ENCODE peak calls at places on chromosome 10, in eight cellular contexts. One of them, this sample, is unnamed.

GRCh38 chr10:35890061-35890969 is 248.2 kb upstream of the FZD8 start:
- DNase-seq in pancreas: no peak
- DNase-seq in GM23338: no peak
- DNase-seq in lower leg skin: no peak
- DNase-seq in dorsolateral prefrontal cortex: no peak
- DNase-seq in upper lobe of right lung: no peak
- DNase-seq in AG09309: no peak
- DNase-seq in HepG2: no peak
- DNase-seq in this sample: no peak

GRCh38 chr10:73469579-73469978 is 26.2 kb downstream of the PPP3CB start:
- DNase-seq in GM23338: no peak
- DNase-seq in AG09309: no peak
- DNase-seq in HepG2: no peak
- DNase-seq in upper lobe of right lung: no peak
- DNase-seq in dorsolateral prefrontal cortex: no peak
- DNase-seq in lower leg skin: no peak
- DNase-seq in pancreas: no peak
- DNase-seq in this sample: no peak

GRCh38 chr10:3090914-3091313 is 23.6 kb downstream of the PFKP start:
- DNase-seq in lower leg skin: no peak
- DNase-seq in upper lobe of right lung: peak; percentile 78
- DNase-seq in AG09309: no peak
- DNase-seq in pancreas: peak; percentile 54
- DNase-seq in dorsolateral prefrontal cortex: no peak
- DNase-seq in HepG2: peak; percentile 17
- DNase-seq in GM23338: peak; percentile 54
- DNase-seq in this sample: no peak

GRCh38 chr10:11685787-11686218 is 56.4 kb upstream of the ECHDC3 start:
- DNase-seq in upper lobe of right lung: peak; percentile 80
- DNase-seq in lower leg skin: peak; percentile 74
- DNase-seq in AG09309: no peak
- DNase-seq in pancreas: peak; percentile 24
- DNase-seq in dorsolateral prefrontal cortex: no peak
- DNase-seq in HepG2: peak; percentile 47
- DNase-seq in GM23338: no peak
- DNase-seq in this sample: no peak

GRCh38 chr10:32953277-32953927 is 4.6 kb downstream of the ITGB1 start:
- DNase-seq in upper lobe of right lung: no peak
- DNase-seq in HepG2: no peak
- DNase-seq in AG09309: no peak
- DNase-seq in GM23338: no peak
- DNase-seq in pancreas: no peak
- DNase-seq in lower leg skin: no peak
- DNase-seq in dorsolateral prefrontal cortex: no peak
- DNase-seq in this sample: no peak

GRCh38 chr10:86520871-86521619 is 547 bp downstream of the WAPL start:
- DNase-seq in AG09309: no peak
- DNase-seq in lower leg skin: peak; percentile 56
- DNase-seq in upper lobe of right lung: peak; percentile 83
- DNase-seq in dorsolateral prefrontal cortex: peak; percentile 44
- DNase-seq in HepG2: peak; percentile 40
- DNase-seq in GM23338: peak; percentile 69
- DNase-seq in pancreas: peak; percentile 38
- DNase-seq in this sample: peak; percentile 77

GRCh38 chr10:46992794-46993552 is 81.7 kb downstream of the PTPN20 start:
- DNase-seq in upper lobe of right lung: peak; percentile 56
- DNase-seq in HepG2: peak; percentile 24
- DNase-seq in AG09309: peak; percentile 13
- DNase-seq in GM23338: peak; percentile 68
- DNase-seq in lower leg skin: peak; percentile 37
- DNase-seq in pancreas: no peak
- DNase-seq in dorsolateral prefrontal cortex: no peak
- DNase-seq in this sample: no peak

GRCh38 chr10:50540069-50540825 is 83.5 kb downstream of the SGMS1 start:
- DNase-seq in upper lobe of right lung: no peak
- DNase-seq in lower leg skin: no peak
- DNase-seq in pancreas: no peak
- DNase-seq in GM23338: no peak
- DNase-seq in HepG2: no peak
- DNase-seq in AG09309: no peak
- DNase-seq in dorsolateral prefrontal cortex: no peak
- DNase-seq in this sample: no peak

GRCh38 chr10:16933799-16934198 is 116.6 kb upstream of the RSU1 start:
- DNase-seq in lower leg skin: no peak
- DNase-seq in GM23338: no peak
- DNase-seq in AG09309: no peak
- DNase-seq in dorsolateral prefrontal cortex: no peak
- DNase-seq in HepG2: no peak
- DNase-seq in pancreas: no peak
- DNase-seq in upper lobe of right lung: no peak
- DNase-seq in this sample: no peak

GRCh38 chr10:84685047-84685660 is 356.8 kb downstream of the CCSER2 start:
- DNase-seq in GM23338: no peak
- DNase-seq in pancreas: no peak
- DNase-seq in AG09309: no peak
- DNase-seq in dorsolateral prefrontal cortex: no peak
- DNase-seq in HepG2: no peak
- DNase-seq in lower leg skin: no peak
- DNase-seq in upper lobe of right lung: no peak
- DNase-seq in this sample: peak; percentile 60

GRCh38 chr10:93515071-93515962 is 18.9 kb downstream of the CEP55 start:
- DNase-seq in pancreas: no peak
- DNase-seq in upper lobe of right lung: no peak
- DNase-seq in lower leg skin: no peak
- DNase-seq in HepG2: no peak
- DNase-seq in dorsolateral prefrontal cortex: no peak
- DNase-seq in AG09309: no peak
- DNase-seq in GM23338: no peak
- DNase-seq in this sample: no peak

GRCh38 chr10:66565999-66566398 is 359.8 kb upstream of the LRRTM3 start:
- DNase-seq in dorsolateral prefrontal cortex: no peak
- DNase-seq in HepG2: no peak
- DNase-seq in AG09309: no peak
- DNase-seq in pancreas: no peak
- DNase-seq in GM23338: no peak
- DNase-seq in lower leg skin: no peak
- DNase-seq in upper lobe of right lung: no peak
- DNase-seq in this sample: no peak

GRCh38 chr10:89655722-89656121 is 10.7 kb upstream of the PANK1 start:
- DNase-seq in pancreas: no peak
- DNase-seq in lower leg skin: no peak
- DNase-seq in GM23338: no peak
- DNase-seq in upper lobe of right lung: no peak
- DNase-seq in HepG2: peak; percentile 70
- DNase-seq in dorsolateral prefrontal cortex: no peak
- DNase-seq in AG09309: no peak
- DNase-seq in this sample: no peak

GRCh38 chr10:59033622-59034021 is 142.8 kb upstream of the PHYHIPL start:
- DNase-seq in lower leg skin: no peak
- DNase-seq in upper lobe of right lung: no peak
- DNase-seq in dorsolateral prefrontal cortex: no peak
- DNase-seq in AG09309: no peak
- DNase-seq in GM23338: no peak
- DNase-seq in pancreas: no peak
- DNase-seq in HepG2: no peak
- DNase-seq in this sample: no peak

GRCh38 chr10:86699991-86700840 is 31.9 kb downstream of the LDB3 start:
- DNase-seq in dorsolateral prefrontal cortex: no peak
- DNase-seq in lower leg skin: no peak
- DNase-seq in AG09309: no peak
- DNase-seq in HepG2: no peak
- DNase-seq in upper lobe of right lung: no peak
- DNase-seq in pancreas: no peak
- DNase-seq in GM23338: no peak
- DNase-seq in this sample: no peak

GRCh38 chr10:57955076-57955475 is 312.6 kb downstream of the IPMK start:
- DNase-seq in GM23338: no peak
- DNase-seq in upper lobe of right lung: no peak
- DNase-seq in AG09309: peak; percentile 53
- DNase-seq in pancreas: no peak
- DNase-seq in lower leg skin: no peak
- DNase-seq in dorsolateral prefrontal cortex: no peak
- DNase-seq in HepG2: no peak
- DNase-seq in this sample: no peak

GRCh38 chr10:128050937-128051336 is 75.3 kb downstream of the MKI67 start:
- DNase-seq in AG09309: no peak
- DNase-seq in HepG2: no peak
- DNase-seq in pancreas: no peak
- DNase-seq in lower leg skin: peak; percentile 36
- DNase-seq in dorsolateral prefrontal cortex: no peak
- DNase-seq in GM23338: no peak
- DNase-seq in upper lobe of right lung: no peak
- DNase-seq in this sample: no peak

GRCh38 chr10:70265032-70265689 is 18.6 kb downstream of the NPFFR1 start:
- DNase-seq in upper lobe of right lung: no peak
- DNase-seq in HepG2: peak; percentile 61
- DNase-seq in dorsolateral prefrontal cortex: no peak
- DNase-seq in AG09309: no peak
- DNase-seq in GM23338: peak; percentile 91
- DNase-seq in lower leg skin: no peak
- DNase-seq in pancreas: no peak
- DNase-seq in this sample: peak; percentile 35

GRCh38 chr10:59865101-59865500 is 41.3 kb downstream of the CCDC6 start:
- DNase-seq in dorsolateral prefrontal cortex: no peak
- DNase-seq in lower leg skin: peak; percentile 25
- DNase-seq in HepG2: peak; percentile 33
- DNase-seq in GM23338: peak; percentile 81
- DNase-seq in pancreas: peak; percentile 57
- DNase-seq in AG09309: no peak
- DNase-seq in upper lobe of right lung: no peak
- DNase-seq in this sample: no peak

GRCh38 chr10:27380929-27381358 is 123.2 kb upstream of the RAB18 start:
- DNase-seq in pancreas: no peak
- DNase-seq in AG09309: no peak
- DNase-seq in GM23338: no peak
- DNase-seq in upper lobe of right lung: no peak
- DNase-seq in dorsolateral prefrontal cortex: no peak
- DNase-seq in HepG2: peak; percentile 20
- DNase-seq in lower leg skin: no peak
- DNase-seq in this sample: no peak

GRCh38 chr10:105503714-105504113 is 862.6 kb downstream of the SORCS3 start:
- DNase-seq in GM23338: peak; percentile 9
- DNase-seq in AG09309: no peak
- DNase-seq in dorsolateral prefrontal cortex: no peak
- DNase-seq in lower leg skin: no peak
- DNase-seq in HepG2: no peak
- DNase-seq in upper lobe of right lung: no peak
- DNase-seq in pancreas: no peak
- DNase-seq in this sample: no peak

GRCh38 chr10:105509551-105509950 is 868.5 kb downstream of the SORCS3 start:
- DNase-seq in lower leg skin: no peak
- DNase-seq in dorsolateral prefrontal cortex: no peak
- DNase-seq in GM23338: no peak
- DNase-seq in HepG2: no peak
- DNase-seq in pancreas: no peak
- DNase-seq in AG09309: no peak
- DNase-seq in upper lobe of right lung: no peak
- DNase-seq in this sample: no peak

GRCh38 chr10:105502076-105502475 is 861.0 kb downstream of the SORCS3 start:
- DNase-seq in HepG2: no peak
- DNase-seq in dorsolateral prefrontal cortex: no peak
- DNase-seq in pancreas: no peak
- DNase-seq in GM23338: no peak
- DNase-seq in upper lobe of right lung: no peak
- DNase-seq in lower leg skin: no peak
- DNase-seq in AG09309: no peak
- DNase-seq in this sample: no peak

DNA sequence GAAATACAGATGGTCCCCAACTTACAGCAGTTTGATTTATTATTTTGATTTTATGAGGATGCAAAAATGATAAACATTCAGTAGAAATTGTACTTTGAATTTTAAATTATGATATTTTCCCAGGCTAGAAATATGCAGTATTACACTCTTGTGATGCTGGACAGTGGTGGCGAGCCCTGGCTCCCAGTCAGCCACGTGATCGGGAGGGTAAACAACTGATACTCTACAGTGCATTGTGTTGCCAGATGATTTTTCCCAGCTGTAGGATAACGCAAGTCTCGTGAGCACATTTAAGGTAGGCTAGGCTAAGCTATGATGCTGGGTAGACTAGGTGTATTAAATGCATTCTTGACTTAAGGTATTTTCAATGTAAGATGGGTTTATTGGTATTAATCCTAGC is 865.2 kb downstream of the SORCS3 start:
- DNase-seq in upper lobe of right lung: no peak
- DNase-seq in lower leg skin: no peak
- DNase-seq in AG09309: no peak
- DNase-seq in GM23338: no peak
- DNase-seq in HepG2: no peak
- DNase-seq in pancreas: peak; percentile 8
- DNase-seq in dorsolateral prefrontal cortex: no peak
- DNase-seq in this sample: no peak
- H3K4me3 ChIP-seq in upper lobe of right lung: no peak overlapping the region
- H3K4me3 ChIP-seq in lower leg skin: no peak overlapping the region
- H3K4me3 ChIP-seq in AG09309: no peak overlapping the region
- H3K4me3 ChIP-seq in GM23338: no peak overlapping the region
- H3K4me3 ChIP-seq in HepG2: no peak overlapping the region
- H3K4me3 ChIP-seq in pancreas: no peak overlapping the region
- H3K4me3 ChIP-seq in dorsolateral prefrontal cortex: no peak overlapping the region
- H3K4me3 ChIP-seq in this sample: no peak overlapping the region

GRCh38 chr10:1301138-1301537 is 245.0 kb downstream of the WDR37 start:
- DNase-seq in GM23338: no peak
- DNase-seq in HepG2: no peak
- DNase-seq in pancreas: no peak
- DNase-seq in dorsolateral prefrontal cortex: no peak
- DNase-seq in lower leg skin: no peak
- DNase-seq in AG09309: no peak
- DNase-seq in upper lobe of right lung: no peak
- DNase-seq in this sample: no peak
- TF ChIP-seq CTCF in GM23338: peak; percentile 58
- TF ChIP-seq CTCF in HepG2: no peak
- TF ChIP-seq CTCF in pancreas: no peak
- TF ChIP-seq CTCF in dorsolateral prefrontal cortex: peak; percentile 34
- TF ChIP-seq CTCF in lower leg skin: no peak
- TF ChIP-seq CTCF in AG09309: no peak
- TF ChIP-seq CTCF in upper lobe of right lung: no peak
- TF ChIP-seq CTCF in this sample: no peak

GRCh38 chr10:92395271-92395670 is 104.3 kb downstream of the MARCHF5 start:
- DNase-seq in AG09309: no peak
- DNase-seq in pancreas: no peak
- DNase-seq in upper lobe of right lung: no peak
- DNase-seq in HepG2: no peak
- DNase-seq in dorsolateral prefrontal cortex: no peak
- DNase-seq in GM23338: no peak
- DNase-seq in lower leg skin: no peak
- DNase-seq in this sample: no peak
- H3K4me3 ChIP-seq in AG09309: no peak overlapping the region
- H3K4me3 ChIP-seq in pancreas: no peak overlapping the region
- H3K4me3 ChIP-seq in upper lobe of right lung: no peak overlapping the region
- H3K4me3 ChIP-seq in HepG2: no peak overlapping the region
- H3K4me3 ChIP-seq in dorsolateral prefrontal cortex: no peak overlapping the region
- H3K4me3 ChIP-seq in GM23338: no peak overlapping the region
- H3K4me3 ChIP-seq in lower leg skin: no peak overlapping the region
- H3K4me3 ChIP-seq in this sample: no peak overlapping the region

DNA sequence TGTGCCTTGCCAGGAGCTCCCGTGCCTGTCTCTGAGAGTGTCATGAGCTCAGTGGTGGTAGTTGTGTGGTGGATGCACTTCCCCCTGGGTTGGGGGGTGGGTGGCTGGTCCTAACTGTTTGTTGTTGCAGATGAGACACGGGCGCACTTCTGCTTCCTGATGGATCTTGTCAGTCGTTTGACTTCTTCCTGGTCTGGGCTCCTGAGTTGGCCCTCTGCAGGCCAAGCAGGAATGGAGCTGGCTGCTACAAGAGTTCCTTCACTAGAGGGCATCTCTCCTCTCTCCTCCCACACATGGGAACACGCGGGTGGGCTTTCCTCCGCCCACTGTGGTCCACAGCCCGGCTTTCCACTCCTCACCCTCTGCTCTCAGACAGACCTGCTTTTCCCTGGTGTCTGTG is 82.0 kb downstream of the BMS1 start:
- DNase-seq in lower leg skin: no peak
- DNase-seq in AG09309: no peak
- DNase-seq in pancreas: no peak
- DNase-seq in GM23338: peak; percentile 36
- DNase-seq in dorsolateral prefrontal cortex: no peak
- DNase-seq in HepG2: peak; percentile 16
- DNase-seq in upper lobe of right lung: peak; percentile 61
- DNase-seq in this sample: no peak
- TF ChIP-seq CTCF in lower leg skin: no peak
- TF ChIP-seq CTCF in AG09309: peak; percentile 53
- TF ChIP-seq CTCF in pancreas: no peak
- TF ChIP-seq CTCF in GM23338: peak; percentile 58
- TF ChIP-seq CTCF in dorsolateral prefrontal cortex: peak; percentile 14
- TF ChIP-seq CTCF in HepG2: peak; percentile 29
- TF ChIP-seq CTCF in upper lobe of right lung: no peak
- TF ChIP-seq CTCF in this sample: no peak